ENCODE peak calls at places on chromosomes 3 and 15, in five cellular contexts. R is A549, P is HepG2, C is GM12878, W is K562. Y is an unnamed sample.

GRCh38 chr15:51759557-51760070 is 8.2 kb downstream of the TMOD2 start:
- DNase-seq in P (peak; percentile 6), R (no peak), C (no peak), W (peak; percentile 35), Y (peak; percentile 97)

GRCh38 chr15:82044373-82045178 is 1.2 kb downstream of the MEX3B start:
- DNase-seq in P (no peak), C (no peak), W (peak; percentile 48), R (peak; percentile 37), Y (peak; percentile 81)

GRCh38 chr3:135007622-135008021 is 212.6 kb downstream of the EPHB1 start:
- DNase-seq in R (no peak), P (no peak), W (no peak), C (no peak), Y (no peak)

GRCh38 chr15:65651831-65652749 is 30.4 kb downstream of the SLC24A1 start:
- DNase-seq in P (no peak), W (no peak), C (no peak), R (no peak), Y (no peak)

GRCh38 chr15:41607033-41607432 is 48.0 kb downstream of the TYRO3 start:
- DNase-seq in P (no peak), C (no peak), R (no peak), W (no peak), Y (peak; percentile 97)

GRCh38 chr15:90449206-90449735 is 61.2 kb downstream of the IQGAP1 start:
- DNase-seq in P (no peak), W (no peak), C (no peak), R (no peak), Y (peak; percentile 68)

GRCh38 chr3:37793889-37794591 is 67.6 kb upstream of the CTDSPL start:
- DNase-seq in R (no peak), P (no peak), W (no peak), C (no peak), Y (no peak)

GRCh38 chr3:98049271-98049670 is 14.2 kb upstream of the GABRR3 start:
- DNase-seq in C (no peak), W (no peak), R (no peak), P (no peak), Y (no peak)

GRCh38 chr15:35713733-35714132 is 167.8 kb upstream of the DPH6 start:
- DNase-seq in P (no peak), C (no peak), R (no peak), W (no peak), Y (peak; percentile 78)

DNA sequence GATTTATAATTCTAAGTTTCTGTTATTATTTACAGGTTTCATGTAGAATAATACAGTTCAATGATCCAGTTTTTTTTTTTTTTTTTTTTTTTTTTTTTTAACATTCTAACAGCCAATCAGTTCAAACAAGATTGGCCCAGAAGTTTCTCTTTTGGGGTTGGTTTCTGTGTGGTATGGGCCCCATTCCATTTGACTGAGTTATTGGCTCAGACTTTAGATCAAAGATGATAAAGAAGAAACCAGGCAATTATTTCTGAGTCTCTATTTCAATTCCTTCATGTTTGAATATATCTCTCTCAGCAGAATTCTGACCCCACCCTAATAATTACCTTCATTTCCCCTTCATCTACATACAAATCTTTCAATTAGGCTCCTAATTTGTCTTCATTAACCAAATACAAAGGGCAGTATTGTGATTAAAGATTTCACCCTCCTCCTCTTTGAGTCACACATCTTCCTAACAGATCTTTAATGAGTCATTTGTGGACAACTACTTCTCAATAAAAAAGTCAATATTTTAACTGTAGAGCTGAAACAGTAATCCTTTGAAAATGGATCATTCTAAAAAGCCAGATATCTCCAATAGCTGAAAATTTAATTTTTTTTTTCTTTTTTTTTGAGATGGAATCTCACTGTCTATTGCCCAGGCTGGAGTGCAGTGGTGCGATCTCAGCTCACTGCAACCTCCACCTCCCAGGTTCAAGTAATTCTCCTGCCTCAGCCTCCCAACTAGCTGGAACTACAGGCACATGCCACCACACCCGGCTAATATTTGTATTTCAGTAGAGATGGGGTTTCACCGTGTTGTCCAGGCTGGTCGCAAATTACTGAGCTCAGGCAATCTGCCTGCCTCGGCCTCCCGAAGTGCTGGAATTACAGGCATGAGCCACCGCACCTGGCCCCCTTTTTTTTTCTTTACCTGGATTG is 878.8 kb downstream of the NAALADL2 start:
- DNase-seq in C (no peak), P (no peak), W (no peak), R (no peak), Y (peak; percentile 37)
- TF ChIP-seq BHLHE40 in C (no peak), P (no peak), W (no peak), R (no peak), Y (no peak)

DNA sequence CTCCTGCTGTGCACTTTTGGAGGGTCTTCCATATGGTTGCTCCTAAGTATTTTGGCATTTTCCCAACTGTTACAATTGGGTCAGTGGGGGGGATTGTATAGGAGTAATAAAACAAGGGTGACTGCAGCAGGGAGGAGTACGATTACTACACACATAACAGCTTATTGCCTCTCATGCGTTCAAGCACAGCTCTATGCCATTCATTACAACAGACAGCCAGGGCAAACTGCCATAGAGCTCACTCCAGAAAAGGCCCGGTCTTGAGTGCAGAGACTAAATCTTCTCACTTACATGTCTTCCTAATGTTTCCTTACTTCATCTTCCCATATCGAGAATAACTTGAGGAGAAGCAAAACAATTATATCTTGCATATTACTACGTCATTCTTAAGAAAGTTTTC is 1.4 kb upstream of the CHMP2B start:
- DNase-seq in W (no peak), P (no peak), R (no peak), C (no peak), Y (no peak)
- H3K4me2 ChIP-seq in W (no peak overlapping the region), P (no peak overlapping the region), R (peak overlapping the region; percentile 75), C (no peak overlapping the region), Y (no peak overlapping the region)

DNA sequence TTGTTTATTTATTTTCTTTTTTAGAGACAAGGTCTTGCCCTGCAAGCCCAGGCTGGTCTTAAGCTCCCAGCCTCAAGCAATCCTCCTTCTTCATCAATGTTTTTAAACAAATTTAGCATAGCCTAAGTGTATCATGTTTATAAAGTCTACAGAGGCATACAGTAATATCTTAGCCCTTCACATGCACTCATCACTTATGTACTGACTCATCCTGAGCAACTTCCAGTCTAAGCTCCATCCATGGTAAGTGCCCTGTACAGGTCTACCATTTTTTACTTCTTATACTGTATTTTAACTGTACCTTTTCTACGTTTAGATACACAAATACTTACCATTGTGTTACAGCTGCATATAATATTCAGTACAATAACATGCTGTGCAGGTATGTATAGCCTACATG is 860.0 kb downstream of the FHIT start:
- DNase-seq in P (no peak), R (no peak), C (no peak), W (no peak), Y (peak; percentile 3)
- TF ChIP-seq BHLHE40 in P (no peak), R (no peak), C (no peak), W (no peak), Y (no peak)

DNA sequence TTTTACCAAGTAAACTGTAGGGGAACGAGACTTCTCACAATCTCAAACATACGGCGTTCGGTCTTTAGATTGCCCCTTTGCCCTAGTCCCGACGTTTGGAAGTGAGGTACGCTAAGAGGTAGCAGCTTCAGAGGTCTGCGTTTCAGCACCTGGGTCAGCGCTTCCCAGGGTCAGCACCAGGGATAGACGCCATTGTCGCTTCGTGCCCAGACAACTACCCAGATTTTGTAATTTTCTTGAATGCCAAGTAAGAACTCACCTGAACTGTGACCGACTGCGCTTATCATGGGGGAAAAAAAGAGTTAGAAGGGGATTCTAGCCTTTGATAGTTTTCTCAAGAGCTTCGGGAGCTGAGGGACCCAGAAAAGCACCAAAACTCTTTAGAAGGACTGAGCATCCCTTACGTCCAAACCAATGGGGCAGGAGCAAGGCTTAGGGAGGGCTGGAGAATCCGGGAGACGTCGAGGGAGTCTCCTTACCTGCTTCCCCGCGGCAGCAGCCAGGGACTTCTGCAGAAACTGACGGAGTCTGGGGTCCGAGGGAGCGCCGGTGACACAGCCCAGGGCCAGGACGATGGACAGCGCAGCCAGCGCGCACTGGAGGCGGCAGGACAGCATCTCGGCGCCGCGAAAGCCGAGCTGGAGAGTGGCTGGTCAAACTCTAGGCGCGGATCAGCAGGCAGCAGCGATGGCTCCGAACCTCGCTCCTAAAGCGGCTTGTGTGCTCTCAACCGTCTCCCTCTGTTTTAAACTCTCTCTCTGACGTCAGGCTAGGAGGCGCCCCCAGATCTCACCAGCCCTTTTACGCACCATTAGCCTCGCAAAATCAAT is at the start of gene SST:
- DNase-seq in P (peak; percentile 16), C (no peak), R (peak; percentile 13), W (no peak), Y (peak; percentile 47)
- H3K4me2 ChIP-seq in P (no peak within 1 kb of the TSS), C (no peak within 1 kb of the TSS), R (no peak within 1 kb of the TSS), W (no peak within 1 kb of the TSS), Y (no peak within 1 kb of the TSS)

GRCh38 chr3:132549169-132549568 is 47.9 kb upstream of the ACKR4 start:
- DNase-seq in R (no peak), W (no peak), P (peak; percentile 11), C (no peak), Y (no peak)
- TF ChIP-seq BHLHE40 in R (no peak), W (no peak), P (no peak), C (no peak), Y (no peak)

GRCh38 chr3:184184546-184185234 is 1.3 kb upstream of the ABCF3 start:
- DNase-seq in P (no peak), W (no peak), R (no peak), C (no peak), Y (no peak)

GRCh38 chr3:184188080-184188479 is 2.1 kb downstream of the ABCF3 start:
- DNase-seq in R (no peak), W (no peak), C (no peak), P (no peak), Y (no peak)

GRCh38 chr3:184186184-184186901 is at the start of gene ABCF3:
- DNase-seq in C (no peak), R (no peak), W (no peak), P (no peak), Y (peak; percentile 54)

GRCh38 chr3:184185461-184186183 is 377 bp upstream of the ABCF3 start:
- DNase-seq in W (peak; percentile 96), P (peak; percentile 97), C (peak; percentile 97), R (peak; percentile 98), Y (peak; percentile 98)

GRCh38 chr3:184186902-184187207 is 856 bp downstream of the ABCF3 start:
- DNase-seq in W (no peak), P (no peak), R (no peak), C (no peak), Y (no peak)
- H3K4me2 ChIP-seq in W (peak overlapping the region; percentile 100), P (peak overlapping the region; percentile 90), R (peak overlapping the region; percentile 79), C (peak overlapping the region; percentile 95), Y (peak overlapping the region; percentile 86)